ENCODE peak calls at places on chromosomes 13 and 19, in five cellular contexts. K is tibial artery, J is thoracic aorta, O is adrenal gland, E is endodermal cell. R is an unnamed sample.

GRCh38 chr19:7933411-7933810 is 7.5 kb upstream of the CTXN1 start:
- DNase-seq in K (no peak), J (no peak), O (no peak), E (no peak), R (no peak)

GRCh38 chr13:113513761-113514160 is 23.2 kb upstream of the DCUN1D2 start:
- DNase-seq in K (no peak), J (no peak), O (no peak), E (no peak), R (no peak)

GRCh38 chr19:50646074-50646807 is 3.0 kb upstream of the C19orf81 start:
- DNase-seq in K (no peak), J (no peak), O (peak; percentile 58), E (no peak), R (no peak)

GRCh38 chr19:16376241-16376640 is 51.6 kb downstream of the KLF2 start:
- DNase-seq in K (no peak), J (no peak), O (no peak), E (no peak), R (no peak)

GRCh38 chr13:112716461-112716820 is 26.6 kb downstream of the ATP11A start:
- DNase-seq in K (peak; percentile 60), J (no peak), O (no peak), E (peak; percentile 44), R (no peak)

GRCh38 chr13:97226013-97226412 is 3.9 kb downstream of the MBNL2 start:
- DNase-seq in K (no peak), J (no peak), O (no peak), E (peak; percentile 53), R (no peak)

GRCh38 chr19:10760268-10760944 is 42.5 kb downstream of the DNM2 start:
- DNase-seq in K (no peak), J (no peak), O (no peak), E (no peak), R (no peak)

GRCh38 chr19:3366104-3366760 is at the start of gene NFIC:
- DNase-seq in K (peak; percentile 93), J (no peak), O (peak; percentile 88), E (peak; percentile 74), R (peak; percentile 69)

GRCh38 chr19:36771275-36772231 is 1.1 kb downstream of the ZNF850 start:
- DNase-seq in K (peak; percentile 83), J (peak; percentile 35), O (peak; percentile 95), E (peak; percentile 84), R (no peak)

GRCh38 chr19:34248941-34249340 is 5.4 kb upstream of the GARRE1 start:
- DNase-seq in K (no peak), J (no peak), O (no peak), E (no peak), R (no peak)

GRCh38 chr13:40164137-40164536 is 502.3 kb downstream of the FOXO1 start:
- DNase-seq in K (no peak), J (no peak), O (no peak), E (no peak), R (no peak)

GRCh38 chr19:7914598-7915045 is at the start of gene TGFBR3L:
- DNase-seq in K (no peak), J (no peak), O (peak; percentile 61), E (no peak), R (no peak)

GRCh38 chr13:72849571-72849970 is 67.6 kb downstream of the PIBF1 start:
- DNase-seq in K (no peak), J (no peak), O (no peak), E (no peak), R (no peak)

GRCh38 chr13:114167445-114167844 is 11.6 kb upstream of the CFAP97D2 start:
- DNase-seq in K (no peak), J (no peak), O (no peak), E (no peak), R (no peak)

GRCh38 chr13:76820759-76821158 is 65.4 kb downstream of the KCTD12 start:
- DNase-seq in K (peak; percentile 77), J (no peak), O (peak; percentile 59), E (no peak), R (no peak)

GRCh38 chr19:1567848-1568227 is 287 bp downstream of the MEX3D start:
- DNase-seq in K (no peak), J (no peak), O (no peak), E (no peak), R (no peak)

GRCh38 chr19:18785179-18786124 is 5.7 kb downstream of the COMP start:
- DNase-seq in K (peak; percentile 85), J (no peak), O (no peak), E (peak; percentile 99), R (peak; percentile 39)

GRCh38 chr19:29233591-29233990 is 20.6 kb upstream of the UQCRFS1 start:
- DNase-seq in K (no peak), J (no peak), O (no peak), E (peak; percentile 17), R (no peak)

GRCh38 chr19:19552811-19553210 is 14.7 kb downstream of the CILP2 start:
- DNase-seq in K (no peak), J (no peak), O (no peak), E (peak; percentile 92), R (no peak)

GRCh38 chr13:48595330-48596127 is 58.2 kb upstream of the CYSLTR2 start:
- DNase-seq in K (no peak), J (no peak), O (peak; percentile 88), E (peak; percentile 83), R (peak; percentile 14)

GRCh38 chr13:75666646-75667351 is 30.7 kb downstream of the LMO7 start:
- DNase-seq in K (no peak), J (no peak), O (no peak), E (no peak), R (no peak)

GRCh38 chr13:23985846-23986245 is 88.5 kb upstream of the C1QTNF9B start:
- DNase-seq in K (no peak), J (no peak), O (no peak), E (no peak), R (no peak)

GRCh38 chr19:1719519-1719918 is 33.8 kb upstream of the ONECUT3 start:
- DNase-seq in K (no peak), J (no peak), O (no peak), E (no peak), R (no peak)

GRCh38 chr13:23359882-23360281 is 73.6 kb downstream of the SACS start:
- DNase-seq in K (no peak), J (no peak), O (no peak), E (no peak), R (no peak)

GRCh38 chr19:49894011-49894664 is 2.5 kb downstream of the IL4I1 start:
- DNase-seq in K (no peak), J (no peak), O (no peak), E (no peak), R (no peak)

GRCh38 chr19:4396949-4397783 is 3.2 kb downstream of the SH3GL1 start:
- DNase-seq in K (no peak), J (no peak), O (peak; percentile 89), E (peak; percentile 44), R (no peak)

GRCh38 chr19:51359294-51359693 is 6.9 kb downstream of the ETFB start:
- DNase-seq in K (no peak), J (no peak), O (no peak), E (no peak), R (no peak)

GRCh38 chr19:11363881-11364280 is 8.6 kb downstream of the PLPPR2 start:
- DNase-seq in K (no peak), J (no peak), O (no peak), E (no peak), R (no peak)

GRCh38 chr19:17419154-17419490 is 725 bp upstream of the MVB12A start:
- DNase-seq in K (no peak), J (no peak), O (no peak), E (no peak), R (no peak)
- H3K27ac ChIP-seq in K (peak overlapping the region; percentile 66), J (peak overlapping the region; percentile 83), O (peak overlapping the region; percentile 83), E (peak overlapping the region; percentile 61), R (peak overlapping the region; percentile 70)

DNA sequence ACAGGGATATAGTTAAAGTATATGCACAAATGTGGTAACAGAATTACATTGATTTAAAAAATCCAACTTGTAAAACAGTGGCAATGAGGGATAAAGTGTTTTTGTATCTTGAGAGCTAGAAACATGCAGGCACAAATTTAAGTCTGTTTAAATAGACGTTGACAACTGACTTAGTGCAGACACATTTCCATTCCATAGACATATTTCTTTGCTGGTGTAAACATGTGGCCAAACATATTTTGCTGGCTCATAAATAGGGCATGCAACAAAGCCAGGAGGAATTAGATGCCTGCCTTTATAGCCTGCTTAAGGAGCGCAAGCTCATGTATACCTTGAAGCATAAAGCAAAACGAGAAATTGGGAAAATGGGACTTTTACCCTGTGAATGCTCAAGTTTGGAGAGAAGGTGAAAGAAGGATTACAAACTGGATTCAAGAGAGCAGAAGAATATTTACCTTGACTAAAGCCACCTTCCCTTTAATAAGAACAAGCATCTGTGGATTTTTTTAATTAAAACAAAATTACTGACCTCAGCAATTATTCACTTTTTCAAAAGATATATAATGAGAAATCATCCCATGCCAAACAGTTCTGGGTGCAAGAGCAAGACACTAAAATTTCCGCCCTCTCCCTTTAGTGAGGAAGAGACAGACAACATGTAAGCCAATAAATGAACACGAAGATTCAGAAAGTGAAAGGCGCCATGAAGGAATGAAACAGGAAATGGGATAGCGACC is 71.0 kb downstream of the DCT start:
- DNase-seq in K (no peak), J (no peak), O (no peak), E (no peak), R (no peak)
- H3K27ac ChIP-seq in K (no peak overlapping the region), J (no peak overlapping the region), O (no peak overlapping the region), E (no peak overlapping the region), R (no peak overlapping the region)

DNA sequence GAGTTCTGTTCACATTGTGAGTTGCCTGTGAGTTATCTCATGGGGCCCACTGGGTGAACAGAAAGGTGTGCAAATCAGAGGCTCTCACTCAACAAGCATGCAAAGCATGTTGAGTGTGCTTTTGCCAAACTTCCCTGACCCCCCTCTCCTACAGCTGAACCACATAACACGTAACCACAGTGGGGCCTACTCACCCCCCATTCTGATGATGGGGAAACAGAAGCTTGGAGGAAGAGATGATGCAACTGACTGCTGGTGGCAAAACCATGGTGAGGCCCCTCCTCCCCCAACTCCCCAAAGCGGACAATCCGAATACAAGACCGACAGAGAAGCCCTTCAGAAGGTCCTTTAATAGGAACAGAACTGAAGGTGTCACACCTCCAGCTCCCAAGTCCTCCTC is 4.0 kb downstream of the ZNF784 start:
- DNase-seq in K (no peak), J (no peak), O (peak; percentile 52), E (no peak), R (no peak)
- H3K27ac ChIP-seq in K (no peak overlapping the region), J (no peak overlapping the region), O (no peak overlapping the region), E (no peak overlapping the region), R (no peak overlapping the region)

DNA sequence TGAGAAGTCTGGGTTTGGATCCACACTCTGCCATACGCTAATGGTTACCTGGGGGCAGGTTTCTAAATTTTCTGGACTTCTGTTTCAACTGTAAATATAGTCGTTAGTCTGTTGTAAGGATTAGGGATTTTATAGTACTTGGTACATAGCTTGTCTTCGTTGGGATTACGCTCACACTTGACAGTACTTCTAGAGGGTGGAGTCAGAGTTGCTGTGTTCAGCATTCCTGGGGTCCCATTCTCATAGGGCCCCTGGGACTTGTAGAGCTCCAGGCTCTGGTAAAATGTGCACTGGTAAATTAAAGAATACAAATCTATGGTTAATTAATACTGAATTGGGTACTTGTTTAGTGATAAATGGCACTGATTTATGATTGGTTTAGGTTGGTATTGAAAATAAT is 45.2 kb downstream of the TPP2 start:
- DNase-seq in K (no peak), J (no peak), O (no peak), E (no peak), R (no peak)
- H3K27ac ChIP-seq in K (peak overlapping the region; percentile 0), J (no peak overlapping the region), O (no peak overlapping the region), E (no peak overlapping the region), R (no peak overlapping the region)